ENCODE peak calls at places on chromosomes 5 and 9, in seven cellular contexts. D is suprapubic skin, F is gastrocnemius medialis, J is right lobe of liver, B is endothelial cell of umbilical vein, Z is A549, N is esophagus muscularis mucosa. P is an unnamed sample. For H3K4me1, the result is how much of the 10 kb centered on the place peaks cover.

GRCh38 chr9:115691686-115692085 is 461.9 kb upstream of the PAPPA start:
- DNase-seq in D (no peak), F (no peak), J (no peak), B (no peak), Z (no peak), N (no peak), P (no peak)

GRCh38 chr5:86605881-86606280 is 11.9 kb upstream of the COX7C start:
- DNase-seq in D (no peak), F (no peak), J (no peak), B (no peak), Z (no peak), N (no peak), P (no peak)

GRCh38 chr9:5857928-5858327 is 25.0 kb upstream of the ERMP1 start:
- DNase-seq in D (no peak), F (no peak), J (no peak), B (no peak), Z (no peak), N (no peak), P (no peak)

GRCh38 chr5:59768204-59769040 is 125.1 kb downstream of the PDE4D start:
- DNase-seq in D (no peak), F (peak), J (peak), B (peak), Z (peak), N (no peak), P (peak)

GRCh38 chr5:112388739-112389138 is 30.3 kb downstream of the EPB41L4A start:
- DNase-seq in D (no peak), F (no peak), J (no peak), B (no peak), Z (no peak), N (no peak), P (no peak)

GRCh38 chr9:93250185-93250584 is 66.2 kb downstream of the WNK2 start:
- DNase-seq in D (no peak), F (no peak), J (no peak), B (no peak), Z (no peak), N (no peak), P (peak)

GRCh38 chr5:141715340-141715905 is 33.4 kb upstream of the ARAP3 start:
- DNase-seq in D (no peak), F (no peak), J (no peak), B (no peak), Z (no peak), N (no peak), P (no peak)

GRCh38 chr9:101445353-101446029 is 9.9 kb upstream of the ALDOB start:
- DNase-seq in D (no peak), F (no peak), J (no peak), B (no peak), Z (no peak), N (no peak), P (no peak)

GRCh38 chr9:95057121-95057520 is 260.4 kb downstream of the FANCC start:
- DNase-seq in D (no peak), F (no peak), J (no peak), B (peak), Z (no peak), N (no peak), P (no peak)

GRCh38 chr9:105413486-105414068 is 34.3 kb upstream of the FSD1L start:
- DNase-seq in D (no peak), F (no peak), J (no peak), B (peak), Z (peak), N (no peak), P (no peak)

GRCh38 chr9:108468364-108468763 is 387.4 kb downstream of the ACTL7B start:
- DNase-seq in D (no peak), F (peak), J (no peak), B (peak), Z (peak), N (no peak), P (no peak)

GRCh38 chr9:35907732-35908483 is 1.4 kb upstream of the SPAAR start:
- DNase-seq in D (no peak), F (peak), J (peak), B (peak), Z (peak), N (no peak), P (no peak)
- H3K4me1 ChIP-seq in D (half or more), F (half or more), J (under half), B (half or more), Z (half or more), N (half or more), P (half or more)

GRCh38 chr5:17219006-17219422 is 1.6 kb downstream of the BASP1 start:
- DNase-seq in D (no peak), F (no peak), J (no peak), B (peak), Z (peak), N (no peak), P (peak)
- H3K4me3 ChIP-seq in D (peak), F (peak), J (peak), B (peak), Z (peak), N (peak), P (peak)

DNA sequence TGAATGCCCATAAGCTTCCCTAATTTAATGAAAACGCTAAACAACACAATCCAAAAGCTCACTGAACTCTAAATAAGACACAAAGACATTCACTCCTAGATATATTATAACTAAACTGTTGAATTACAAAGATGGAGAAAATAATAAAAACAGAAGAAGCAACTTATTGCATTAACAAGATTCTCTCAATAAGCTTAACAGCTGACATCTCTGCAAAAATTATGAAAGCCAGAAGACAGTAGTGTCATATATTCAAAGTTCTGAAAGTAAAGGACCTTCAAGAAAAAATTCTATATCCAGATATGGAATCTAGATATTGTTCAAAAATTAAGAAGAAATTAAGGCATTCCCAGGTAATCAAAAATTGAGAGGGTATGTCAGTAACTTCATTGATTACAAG is 957.8 kb upstream of the TYRP1 start:
- DNase-seq in D (no peak), F (no peak), J (no peak), B (no peak), Z (no peak), N (no peak), P (no peak)
- TF ChIP-seq POLR2A in D (no peak), F (no peak), J (no peak), B (no peak), Z (no peak), N (no peak), P (no peak)

DNA sequence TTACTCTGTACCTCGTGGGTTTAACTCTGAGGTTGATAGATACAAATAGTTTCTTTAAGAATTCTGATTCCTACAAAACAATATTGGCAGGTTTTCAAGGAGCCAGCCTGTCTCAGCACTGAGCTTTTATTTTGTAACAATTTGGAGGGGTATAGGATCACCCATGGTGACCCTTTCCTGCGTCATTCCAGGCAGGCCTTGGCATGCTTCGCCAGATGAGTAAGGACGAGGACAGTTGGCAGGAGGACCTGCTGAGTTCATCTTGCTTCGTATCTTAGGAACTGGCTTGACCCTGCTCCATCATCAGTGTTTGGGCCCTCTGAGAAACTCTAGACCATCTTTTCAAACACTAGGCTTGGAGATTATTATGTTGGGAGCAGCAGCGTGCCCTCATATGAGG is 17.9 kb downstream of the ZNF462 start:
- DNase-seq in D (no peak), F (peak), J (no peak), B (no peak), Z (no peak), N (no peak), P (no peak)
- H3K4me1 ChIP-seq in D (half or more), F (half or more), J (under half), B (under half), Z (half or more), N (half or more), P (under half)

GRCh38 chr9:137278061-137278912 is 761 bp downstream of the TOR4A start:
- DNase-seq in D (no peak), F (no peak), J (peak), B (no peak), Z (no peak), N (no peak), P (peak)

GRCh38 chr9:137279741-137280477 is 2.4 kb downstream of the TOR4A start:
- DNase-seq in D (no peak), F (no peak), J (no peak), B (no peak), Z (no peak), N (no peak), P (peak)

GRCh38 chr9:137280478-137281344 is 3.2 kb downstream of the TOR4A start:
- DNase-seq in D (no peak), F (no peak), J (peak), B (no peak), Z (no peak), N (no peak), P (peak)

GRCh38 chr9:137277329-137278041 is at the start of gene TOR4A:
- DNase-seq in D (peak), F (peak), J (peak), B (peak), Z (peak), N (peak), P (peak)

GRCh38 chr9:137278913-137279711 is 1.6 kb downstream of the TOR4A start:
- DNase-seq in D (no peak), F (no peak), J (no peak), B (no peak), Z (no peak), N (no peak), P (peak)
- H3K4me3 ChIP-seq in D (peak), F (no peak), J (no peak), B (peak), Z (peak), N (no peak), P (no peak)

DNA sequence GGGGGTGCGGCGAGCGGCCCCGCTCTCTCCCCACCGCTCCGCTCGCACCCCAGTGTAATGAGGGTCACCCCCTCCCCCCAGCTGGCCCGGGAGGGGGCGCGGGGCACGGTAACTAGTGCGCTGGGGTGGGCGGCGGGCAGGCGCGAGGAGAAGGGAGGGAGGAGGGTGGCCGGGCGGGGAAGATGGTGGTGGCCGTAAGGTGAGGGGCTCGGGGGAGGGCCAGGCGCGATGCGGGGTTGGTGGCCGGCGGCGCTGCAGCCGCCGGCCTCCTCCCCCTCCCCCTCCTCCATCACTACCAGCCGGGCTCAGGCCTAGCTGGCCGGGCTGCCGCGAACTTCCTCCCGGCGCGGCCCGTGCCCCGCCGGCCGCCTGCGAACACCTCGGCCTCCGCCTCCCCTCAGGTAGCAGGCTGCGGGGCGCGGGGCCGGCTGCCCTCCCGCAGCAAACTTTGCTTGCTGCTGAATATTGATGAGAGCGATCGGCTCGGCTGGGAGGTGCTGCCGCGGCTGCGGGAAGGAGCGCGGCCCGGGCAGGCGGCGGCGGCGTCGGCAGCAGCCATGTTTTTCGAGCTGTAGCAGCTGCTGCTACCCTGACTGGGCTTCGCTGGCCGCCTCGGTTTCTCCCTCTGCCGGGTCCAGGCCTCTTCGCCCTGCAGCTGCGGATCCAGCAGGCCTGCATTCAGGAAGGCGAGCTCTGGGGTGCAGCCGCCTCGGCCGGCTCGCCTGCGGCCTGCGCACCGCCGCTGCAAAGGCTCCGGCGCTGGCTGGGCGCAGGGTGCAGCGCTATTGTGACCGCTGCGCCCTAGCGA is 476 bp downstream of the NSD1 start:
- DNase-seq in D (no peak), F (peak), J (peak), B (peak), Z (peak), N (no peak), P (peak)
- TF ChIP-seq POLR2A in D (no peak), F (no peak), J (peak), B (peak), Z (peak), N (peak), P (no peak)

DNA sequence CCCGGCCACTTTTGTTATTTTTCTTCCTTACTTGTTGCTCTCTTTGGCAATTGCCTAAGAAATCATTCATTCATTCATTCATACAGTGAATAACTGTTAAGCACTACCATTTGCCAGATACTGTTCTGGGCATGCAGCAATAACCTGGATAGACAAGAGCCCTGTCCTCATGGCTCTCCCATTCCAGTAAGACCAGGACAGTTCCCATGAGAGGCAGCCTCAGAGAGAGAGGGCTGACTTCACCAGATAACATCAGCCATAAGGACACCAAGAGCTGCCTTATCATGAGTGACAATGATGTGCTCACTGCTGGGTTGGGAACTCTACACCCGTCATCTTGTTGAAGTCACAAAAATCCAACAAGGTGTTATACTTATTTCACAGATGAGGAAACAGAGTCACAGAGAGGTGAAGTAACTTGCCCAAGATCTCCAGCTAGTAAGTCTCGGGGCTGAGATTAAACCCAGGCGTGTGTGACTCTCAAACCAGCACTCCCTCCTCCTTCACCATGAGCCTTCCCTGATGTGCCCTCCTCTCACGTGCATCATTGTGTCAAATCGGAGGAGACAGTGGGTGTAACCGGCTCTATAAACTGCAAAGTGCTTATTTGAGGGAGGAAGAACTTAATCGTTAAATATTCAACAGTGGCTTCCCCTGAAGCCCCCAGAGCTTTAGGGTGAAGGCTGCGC is 61.1 kb upstream of the TBC1D2 start:
- DNase-seq in D (no peak), F (no peak), J (no peak), B (no peak), Z (no peak), N (no peak), P (no peak)
- H3K4me1 ChIP-seq in D (under half), F (under half), J (under half), B (under half), Z (under half), N (under half), P (under half)

P was measured in spleen.